ENCODE peak calls at places on chromosomes 12 and 14, in five cellular contexts. N is activated CD8-positive, alpha-beta memory T cell treated with anti-CD3 and anti-CD28 coated beads, Interleukin-2, amount 50 U/mL, for 4 hours; O is MCF 10A; Q is mammary epithelial cell; X is lower lobe of right lung. W is an unnamed sample.
A peak's percentile ranks its signal among the peaks of the same experiment; 100 is the strongest.

GRCh38 chr14:99575043-99576023 is 28.7 kb downstream of the CCDC85C start:
- DNase-seq in N (no peak), Q (peak; percentile 26), X (peak; percentile 89), O (peak; percentile 86), W (peak; percentile 62)

GRCh38 chr14:35257809-35258208 is 34.4 kb upstream of the PSMA6 start:
- DNase-seq in X (no peak), N (no peak), Q (no peak), O (no peak), W (no peak)

GRCh38 chr14:73935666-73936065 is 14.2 kb downstream of the FAM161B start:
- DNase-seq in Q (no peak), N (no peak), X (no peak), O (peak; percentile 20), W (peak; percentile 6)

GRCh38 chr14:74441113-74441512 is 15.1 kb upstream of the SYNDIG1L start:
- DNase-seq in N (no peak), Q (no peak), O (no peak), X (no peak), W (no peak)

GRCh38 chr14:50955373-50956043 is 11.2 kb upstream of the PYGL start:
- DNase-seq in Q (peak; percentile 98), O (peak; percentile 98), N (no peak), X (peak; percentile 75), W (peak; percentile 95)

GRCh38 chr14:71355324-71356201 is 448.3 kb downstream of the PCNX1 start:
- DNase-seq in N (no peak), X (no peak), Q (peak; percentile 38), O (peak; percentile 46), W (no peak)

GRCh38 chr14:35944847-35945246 is 118.7 kb downstream of the BRMS1L start:
- DNase-seq in X (no peak), N (no peak), Q (peak; percentile 6), O (peak; percentile 21), W (peak; percentile 46)

GRCh38 chr14:83217492-83217891 is 1683.8 kb upstream of the SEL1L start:
- DNase-seq in Q (no peak), N (no peak), X (no peak), O (peak; percentile 94), W (peak; percentile 80)

GRCh38 chr12:67726868-67727267 is 78.3 kb downstream of the DYRK2 start:
- DNase-seq in N (no peak), X (no peak), Q (peak; percentile 82), O (no peak), W (no peak)

GRCh38 chr12:27015730-27016076 is 1.5 kb upstream of the TM7SF3 start:
- DNase-seq in X (no peak), O (peak; percentile 45), N (no peak), Q (peak; percentile 35), W (peak; percentile 53)

GRCh38 chr14:49497725-49498348 is 88.3 kb downstream of the RPS29 start:
- DNase-seq in O (peak; percentile 68), Q (peak; percentile 64), X (no peak), N (no peak), W (peak; percentile 61)

GRCh38 chr12:48165089-48166031 is 8.0 kb upstream of the ASB8 start:
- DNase-seq in O (peak; percentile 72), N (peak; percentile 36), Q (peak; percentile 27), X (no peak), W (no peak)

GRCh38 chr14:103879570-103880333 is 32.4 kb upstream of the PPP1R13B start:
- DNase-seq in Q (peak; percentile 36), X (peak; percentile 82), O (peak; percentile 52), N (no peak), W (no peak)

GRCh38 chr12:104622942-104623341 is 166.2 kb downstream of the CHST11 start:
- DNase-seq in X (no peak), Q (no peak), O (no peak), N (no peak), W (no peak)

GRCh38 chr14:52025310-52025709 is 36.0 kb downstream of the RTRAF start:
- DNase-seq in O (peak; percentile 71), N (no peak), X (no peak), Q (peak; percentile 69), W (peak; percentile 85)

GRCh38 chr12:13257356-13257875 is 60.9 kb downstream of the EMP1 start:
- DNase-seq in N (no peak), O (no peak), X (no peak), Q (no peak), W (no peak)

GRCh38 chr14:68884031-68885030 is 91.5 kb upstream of the ZFP36L1 start:
- DNase-seq in N (no peak), O (peak; percentile 95), X (no peak), Q (peak; percentile 82), W (peak; percentile 81)

GRCh38 chr12:62787606-62788005 is 147.3 kb downstream of the PPM1H start:
- DNase-seq in N (no peak), O (no peak), Q (no peak), X (no peak), W (no peak)

W was measured in HT1080.